ENCODE peak calls at places on chromosome 15, in eight cellular contexts. P is cardiac fibroblast; Y is foreskin fibroblast; J is GM12865; G is HCT116; D is left lung; I is CD4-positive, alpha-beta T cell; X is osteocyte. R is an unnamed sample.

GRCh38 chr15:36810656-36811449 is 231.4 kb downstream of the CDIN1 start:
- DNase-seq in P (no peak), Y (no peak), J (peak; percentile 25), G (no peak), D (no peak), I (no peak), X (no peak), R (no peak)

GRCh38 chr15:41801850-41802455 is 25.9 kb upstream of the JMJD7 start:
- DNase-seq in P (peak; percentile 70), Y (peak; percentile 70), J (no peak), G (no peak), D (no peak), I (no peak), X (no peak), R (no peak)

GRCh38 chr15:73022156-73022555 is 30.1 kb upstream of the NEO1 start:
- DNase-seq in P (no peak), Y (peak; percentile 45), J (no peak), G (no peak), D (no peak), I (no peak), X (no peak), R (no peak)

GRCh38 chr15:57306944-57307411 is 69.3 kb upstream of the CGNL1 start:
- DNase-seq in P (no peak), Y (no peak), J (no peak), G (no peak), D (no peak), I (no peak), X (no peak), R (no peak)

GRCh38 chr15:96330064-96330449 is 443 bp upstream of the NR2F2 start:
- DNase-seq in P (peak; percentile 87), Y (peak; percentile 93), J (no peak), G (peak; percentile 51), D (peak; percentile 68), I (no peak), X (peak; percentile 92), R (peak; percentile 82)

GRCh38 chr15:96132126-96132525 is 198.4 kb upstream of the NR2F2 start:
- DNase-seq in P (no peak), Y (no peak), J (no peak), G (no peak), D (no peak), I (no peak), X (no peak), R (no peak)

GRCh38 chr15:77016321-77016695 is 21.4 kb downstream of the PSTPIP1 start:
- DNase-seq in P (no peak), Y (no peak), J (no peak), G (no peak), D (no peak), I (no peak), X (no peak), R (no peak)

GRCh38 chr15:57296473-57297162 is 79.7 kb upstream of the CGNL1 start:
- DNase-seq in P (no peak), Y (no peak), J (no peak), G (no peak), D (no peak), I (no peak), X (peak; percentile 60), R (no peak)

GRCh38 chr15:71651750-71652186 is 158.6 kb upstream of the NR2E3 start:
- DNase-seq in P (peak; percentile 92), Y (peak; percentile 85), J (peak; percentile 80), G (peak; percentile 39), D (no peak), I (no peak), X (no peak), R (no peak)

GRCh38 chr15:29998017-29998416 is 84.7 kb upstream of the GOLGA8J start:
- DNase-seq in P (no peak), Y (no peak), J (no peak), G (no peak), D (no peak), I (no peak), X (no peak), R (no peak)
- TF ChIP-seq CTCF in P (no peak), Y (no peak), J (no peak), G (no peak), D (no peak), I (no peak), X (no peak), R (no peak)

GRCh38 chr15:92611995-92612745 is 43.4 kb downstream of the FAM174B start:
- DNase-seq in P (no peak), Y (no peak), J (peak; percentile 40), G (no peak), D (no peak), I (no peak), X (no peak), R (no peak)
- TF ChIP-seq CTCF in P (no peak), Y (no peak), J (peak; percentile 32), G (no peak), D (no peak), I (no peak), X (no peak), R (no peak)

GRCh38 chr15:78932216-78932808 is 12.5 kb downstream of the CTSH start:
- DNase-seq in P (no peak), Y (no peak), J (no peak), G (no peak), D (no peak), I (no peak), X (no peak), R (no peak)

GRCh38 chr15:78938608-78939488 is 6.0 kb downstream of the CTSH start:
- DNase-seq in P (no peak), Y (no peak), J (peak; percentile 91), G (no peak), D (no peak), I (no peak), X (no peak), R (no peak)

GRCh38 chr15:78934063-78935023 is 10.5 kb downstream of the CTSH start:
- DNase-seq in P (peak; percentile 28), Y (peak; percentile 62), J (no peak), G (no peak), D (no peak), I (no peak), X (no peak), R (no peak)

GRCh38 chr15:78933187-78934062 is 11.4 kb downstream of the CTSH start:
- DNase-seq in P (no peak), Y (peak; percentile 45), J (no peak), G (no peak), D (no peak), I (no peak), X (no peak), R (no peak)

GRCh38 chr15:78937132-78937739 is 7.6 kb downstream of the CTSH start:
- DNase-seq in P (peak; percentile 45), Y (no peak), J (no peak), G (no peak), D (no peak), I (no peak), X (no peak), R (no peak)
- TF ChIP-seq CTCF in P (no peak), Y (no peak), J (no peak), G (no peak), D (no peak), I (no peak), X (no peak), R (no peak)

DNA sequence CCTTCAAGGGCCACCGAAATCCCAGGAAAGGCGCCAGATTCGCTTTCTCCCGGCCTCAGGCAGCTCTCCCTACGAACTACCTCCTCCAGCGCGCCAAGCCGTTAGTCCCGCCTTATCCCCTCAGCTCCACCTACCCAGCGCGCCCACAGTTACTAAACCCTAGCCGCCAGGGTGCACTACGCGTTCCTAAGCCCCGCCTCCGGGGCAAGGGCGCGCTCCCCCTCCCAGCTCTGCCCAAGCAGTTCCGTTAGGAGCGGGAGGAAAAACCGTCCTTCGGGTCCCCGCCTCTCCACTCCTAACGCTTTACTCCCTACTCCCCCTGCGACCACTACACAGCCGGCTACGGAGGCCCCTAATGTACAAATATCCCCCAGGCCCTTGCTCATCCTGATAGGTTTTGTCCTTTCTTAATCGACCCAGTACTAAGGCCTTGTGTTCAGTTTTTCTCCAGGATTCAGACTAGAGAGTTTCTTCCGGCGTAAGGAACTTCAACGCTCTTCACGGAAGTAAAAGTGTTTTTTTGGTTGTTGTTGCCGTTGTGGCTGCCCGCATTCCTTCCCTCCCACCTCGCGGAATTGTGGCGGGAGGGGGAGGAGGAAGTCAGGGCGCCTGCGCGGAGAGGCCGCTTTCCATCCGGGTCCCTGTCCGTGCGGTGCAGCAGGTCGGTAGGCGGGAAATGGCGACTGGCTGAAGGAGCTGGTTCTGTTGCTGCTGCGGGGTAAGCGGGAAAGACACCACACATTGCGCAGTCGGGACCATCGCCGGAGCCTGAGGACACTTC is at the start of gene CTDSPL2:
- DNase-seq in P (peak; percentile 99), Y (peak; percentile 100), J (peak; percentile 98), G (peak; percentile 97), D (peak; percentile 99), I (peak; percentile 91), X (peak; percentile 100), R (peak; percentile 97)
- TF ChIP-seq CTCF in P (no peak), Y (peak; percentile 39), J (no peak), G (no peak), D (no peak), I (peak; percentile 24), X (peak; percentile 52), R (no peak)

GRCh38 chr15:62757535-62757934 is 285.0 kb upstream of the TPM1 start:
- DNase-seq in P (no peak), Y (no peak), J (no peak), G (no peak), D (no peak), I (no peak), X (no peak), R (no peak)

GRCh38 chr15:62756995-62757360 is 285.6 kb upstream of the TPM1 start:
- DNase-seq in P (no peak), Y (no peak), J (no peak), G (no peak), D (no peak), I (no peak), X (no peak), R (no peak)

GRCh38 chr15:62758126-62758951 is 284.2 kb upstream of the TPM1 start:
- DNase-seq in P (peak; percentile 91), Y (peak; percentile 86), J (no peak), G (no peak), D (no peak), I (no peak), X (no peak), R (no peak)

GRCh38 chr15:62758952-62759349 is 283.6 kb upstream of the TPM1 start:
- DNase-seq in P (peak; percentile 12), Y (no peak), J (no peak), G (no peak), D (no peak), I (no peak), X (no peak), R (no peak)

DNA sequence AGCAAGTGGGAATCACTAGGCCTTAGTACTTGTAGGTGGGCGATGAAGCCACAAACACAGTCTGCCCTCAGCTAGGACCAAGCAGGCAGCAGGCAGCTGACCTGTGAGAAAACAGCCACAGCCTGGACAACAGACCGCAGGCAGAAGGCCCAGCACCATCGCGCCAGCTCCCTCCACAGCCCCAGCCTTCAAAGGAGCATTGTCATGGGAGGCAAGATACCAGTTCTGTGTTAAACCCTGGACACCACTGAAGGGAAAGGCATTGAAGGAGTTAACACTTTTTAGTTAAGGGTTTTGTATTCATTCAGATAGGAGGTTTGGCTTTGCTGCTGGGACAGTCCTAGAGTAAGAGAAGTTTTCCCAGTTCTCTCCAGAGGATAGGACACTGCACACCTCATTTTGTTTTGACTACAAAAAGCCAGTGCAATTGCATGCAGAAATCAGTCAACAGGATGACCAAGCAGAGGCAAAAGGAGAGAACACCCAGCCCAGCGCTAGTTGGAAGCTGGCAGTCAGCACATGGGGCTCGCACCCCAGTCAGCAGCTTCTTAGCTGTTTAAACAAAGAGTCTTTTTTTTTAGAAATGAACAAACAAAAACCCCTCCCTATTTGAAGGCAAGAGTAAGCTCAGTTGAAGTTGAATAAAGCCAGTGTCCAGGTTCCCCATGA is 286.1 kb upstream of the TPM1 start:
- DNase-seq in P (no peak), Y (no peak), J (no peak), G (no peak), D (no peak), I (no peak), X (no peak), R (no peak)
- TF ChIP-seq CTCF in P (no peak), Y (no peak), J (no peak), G (no peak), D (no peak), I (no peak), X (no peak), R (peak; percentile 17)

R was measured in mesothelial cell of epicardium.